ENCODE peak calls at places on chromosome 1, in four cellular contexts. T is mesendoderm, R is IMR-90, F is mesenchymal stem cell. M is an unnamed sample.

GRCh38 chr1:41661428-41662060 is 177.1 kb upstream of the EDN2 start:
- DNase-seq in F (no peak), R (no peak), T (no peak), M (peak; percentile 53)

GRCh38 chr1:244821134-244821533 is 14.3 kb upstream of the COX20 start:
- DNase-seq in T (peak; percentile 87), R (no peak), F (no peak), M (no peak)

GRCh38 chr1:50774759-50775351 is 185.2 kb downstream of the FAF1 start:
- DNase-seq in T (peak; percentile 64), F (peak; percentile 67), R (peak; percentile 74), M (no peak)

GRCh38 chr1:217067642-217068041 is 344.4 kb upstream of the ESRRG start:
- DNase-seq in F (no peak), R (no peak), T (no peak), M (no peak)

GRCh38 chr1:96536576-96536975 is 185.0 kb upstream of the PTBP2 start:
- DNase-seq in T (no peak), F (peak; percentile 36), R (no peak), M (no peak)

GRCh38 chr1:12525311-12526181 is 92.5 kb downstream of the DHRS3 start:
- DNase-seq in T (no peak), R (no peak), F (no peak), M (no peak)

GRCh38 chr1:90926971-90927370 is 94.9 kb downstream of the ZNF644 start:
- DNase-seq in R (no peak), T (peak; percentile 68), F (no peak), M (peak; percentile 15)

GRCh38 chr1:23751815-23752200 is 8.5 kb downstream of the ELOA start:
- DNase-seq in F (no peak), T (no peak), R (no peak), M (no peak)

GRCh38 chr1:23283660-23284602 is 60.2 kb downstream of the HNRNPR start:
- DNase-seq in T (no peak), R (peak; percentile 67), F (peak; percentile 54), M (no peak)

GRCh38 chr1:58818075-58818474 is 34.2 kb upstream of the JUN start:
- DNase-seq in R (peak; percentile 97), T (no peak), F (peak; percentile 38), M (no peak)

GRCh38 chr1:204714194-204714860 is 28.8 kb upstream of the LRRN2 start:
- DNase-seq in F (no peak), R (no peak), T (peak; percentile 37), M (no peak)

GRCh38 chr1:14924012-14924452 is 229.5 kb upstream of the TMEM51 start:
- DNase-seq in R (peak; percentile 71), F (peak; percentile 90), T (no peak), M (no peak)

GRCh38 chr1:246367046-246367445 is 140.0 kb downstream of the SMYD3 start:
- DNase-seq in F (peak; percentile 35), R (peak; percentile 53), T (no peak), M (no peak)

GRCh38 chr1:59107516-59107915 is 189.4 kb upstream of the FGGY start:
- DNase-seq in R (no peak), F (no peak), T (no peak), M (no peak)

GRCh38 chr1:119469741-119470140 is 37.3 kb upstream of the HSD3B1 start:
- DNase-seq in T (no peak), R (no peak), F (no peak), M (no peak)

GRCh38 chr1:30514945-30515344 is 208.4 kb downstream of the MATN1 start:
- DNase-seq in F (no peak), R (no peak), T (no peak), M (peak; percentile 38)

GRCh38 chr1:201481761-201482493 is 12.9 kb upstream of the PHLDA3 start:
- DNase-seq in F (peak; percentile 84), R (peak; percentile 73), T (peak; percentile 93), M (peak; percentile 96)

GRCh38 chr1:212675675-212676074 is 24.0 kb downstream of the BATF3 start:
- DNase-seq in F (no peak), R (no peak), T (no peak), M (no peak)

GRCh38 chr1:54837002-54837853 is 36.1 kb upstream of the TTC22 start:
- DNase-seq in F (no peak), T (no peak), R (no peak), M (no peak)

GRCh38 chr1:56424744-56425493 is 154.4 kb downstream of the PLPP3 start:
- DNase-seq in F (peak; percentile 75), T (peak; percentile 27), R (peak; percentile 71), M (no peak)

GRCh38 chr1:113434874-113435175 is 44.5 kb downstream of the MAGI3 start:
- DNase-seq in T (no peak), F (no peak), R (no peak), M (no peak)

GRCh38 chr1:93180723-93181613 is at the start of gene CCDC18:
- DNase-seq in F (peak; percentile 77), R (peak; percentile 44), T (peak; percentile 82), M (no peak)

GRCh38 chr1:232211149-232211548 is 418.8 kb downstream of the SIPA1L2 start:
- DNase-seq in F (no peak), R (no peak), T (peak; percentile 67), M (peak; percentile 75)

GRCh38 chr1:218346391-218347204 is 1.5 kb downstream of the TGFB2 start:
- DNase-seq in F (peak; percentile 61), T (peak; percentile 57), R (peak; percentile 37), M (no peak)

GRCh38 chr1:175508320-175509110 is 234.9 kb downstream of the TNR start:
- DNase-seq in F (peak; percentile 76), T (no peak), R (no peak), M (no peak)

GRCh38 chr1:22018583-22019559 is 17.4 kb downstream of the CELA3A start:
- DNase-seq in F (peak; percentile 90), T (no peak), R (peak; percentile 88), M (no peak)

GRCh38 chr1:97827887-97828286 is 92.9 kb downstream of the DPYD start:
- DNase-seq in T (peak; percentile 63), R (no peak), F (no peak), M (no peak)

GRCh38 chr1:33641099-33641830 is 168.8 kb downstream of the ZSCAN20 start:
- DNase-seq in R (peak; percentile 14), F (no peak), T (peak; percentile 60), M (peak; percentile 52)

GRCh38 chr1:2290171-2290578 is 62.1 kb downstream of the SKI start:
- DNase-seq in R (no peak), T (no peak), F (no peak), M (no peak)

GRCh38 chr1:6121651-6122370 is 58.3 kb downstream of the CHD5 start:
- DNase-seq in T (no peak), R (no peak), F (no peak), M (no peak)
- H2AK5ac ChIP-seq in T (no peak overlapping the region), R (no peak overlapping the region), F (no peak overlapping the region), M (no peak overlapping the region)

DNA sequence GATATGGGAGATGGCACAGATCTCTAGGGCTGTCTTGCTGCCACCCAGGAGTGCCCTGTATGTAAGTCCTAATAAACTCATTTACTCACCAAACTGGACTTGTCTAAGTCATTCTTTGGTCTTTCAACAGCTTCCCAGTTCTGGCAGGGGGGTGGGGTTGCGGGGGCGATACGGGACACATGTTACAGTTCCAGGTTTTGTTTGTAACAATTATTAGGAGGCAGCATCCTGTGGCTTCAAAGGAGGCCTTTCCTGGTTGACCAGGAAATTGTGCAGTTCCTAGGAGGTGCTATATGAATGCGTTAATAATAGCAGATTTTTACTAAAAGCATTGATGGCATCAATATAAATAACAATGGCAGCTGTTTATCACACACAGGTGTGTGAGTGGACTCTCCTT is 42.7 kb upstream of the TRIM45 start:
- DNase-seq in T (no peak), F (no peak), R (no peak), M (no peak)
- H2AK5ac ChIP-seq in T (no peak overlapping the region), F (peak overlapping the region; percentile 7), R (no peak overlapping the region), M (no peak overlapping the region)

DNA sequence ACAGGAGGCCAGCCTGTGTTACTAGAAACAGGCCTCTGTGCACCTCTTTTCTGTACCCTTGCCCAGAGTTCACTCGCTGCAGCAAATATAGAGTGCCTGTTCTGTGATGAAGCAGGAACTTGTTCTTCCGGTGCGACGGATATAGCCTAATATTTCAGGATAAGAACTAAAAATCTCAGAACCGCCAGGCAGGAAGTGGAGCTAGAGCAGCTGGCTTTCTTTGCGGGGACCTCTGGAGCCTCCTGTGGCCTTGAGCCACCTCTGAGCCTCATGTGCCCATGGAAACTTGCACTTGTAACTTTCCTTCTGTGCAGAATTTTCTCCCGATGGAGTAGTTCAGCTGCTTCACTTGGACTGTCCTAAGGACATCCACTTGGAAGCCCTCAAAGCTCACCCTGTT is 44.5 kb upstream of the VAMP3 start:
- DNase-seq in F (no peak), T (no peak), R (no peak), M (no peak)
- H2AK5ac ChIP-seq in F (no peak overlapping the region), T (no peak overlapping the region), R (no peak overlapping the region), M (no peak overlapping the region)

GRCh38 chr1:115545096-115545720 is 96.6 kb upstream of the VANGL1 start:
- DNase-seq in F (peak; percentile 10), T (no peak), R (no peak), M (no peak)
- H2AK5ac ChIP-seq in F (peak overlapping the region; percentile 89), T (no peak overlapping the region), R (peak overlapping the region; percentile 93), M (no peak overlapping the region)

DNA sequence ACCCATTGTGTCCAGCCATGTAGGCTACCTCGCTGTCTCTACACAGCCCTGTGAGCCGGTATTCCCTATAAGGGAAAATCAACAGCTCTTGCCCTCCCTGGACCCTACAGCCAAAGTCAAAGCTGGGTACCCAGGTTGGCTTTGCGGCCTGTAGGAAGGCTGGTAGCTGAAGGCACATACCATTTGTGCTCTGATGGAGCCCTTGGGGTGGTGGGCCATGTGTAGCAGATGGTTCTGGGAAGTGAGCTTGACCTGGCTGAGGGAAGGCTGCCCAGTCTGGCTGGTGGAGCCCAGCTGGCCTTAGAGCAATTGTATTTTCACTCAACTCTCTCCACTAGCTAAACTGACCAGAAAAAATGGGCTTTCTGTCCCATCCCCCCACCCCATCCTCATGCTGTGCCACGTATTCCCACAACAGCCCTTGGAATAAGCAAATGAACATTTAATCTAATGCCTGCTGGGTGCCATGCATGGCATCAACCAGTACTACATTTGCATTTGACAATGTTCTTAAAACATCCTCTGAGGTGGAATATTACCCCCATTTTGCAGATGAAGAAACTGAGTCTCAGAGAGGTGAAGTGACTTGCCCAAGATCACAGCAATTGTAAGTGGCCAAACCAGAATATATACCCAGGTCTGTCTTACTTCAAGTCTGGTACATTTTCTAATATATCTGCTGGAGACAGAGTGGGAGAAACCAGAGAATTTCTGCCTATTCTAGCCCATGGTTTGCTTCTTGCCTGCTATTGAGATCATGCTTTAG is 56.8 kb downstream of the NDUFS5 start:
- DNase-seq in T (no peak), R (no peak), F (no peak), M (no peak)
- H2AK5ac ChIP-seq in T (no peak overlapping the region), R (no peak overlapping the region), F (no peak overlapping the region), M (no peak overlapping the region)

GRCh38 chr1:183569801-183570200 is 20.5 kb downstream of the NCF2 start:
- DNase-seq in F (no peak), R (no peak), T (no peak), M (no peak)
- H2AK5ac ChIP-seq in F (no peak overlapping the region), R (no peak overlapping the region), T (no peak overlapping the region), M (no peak overlapping the region)

DNA sequence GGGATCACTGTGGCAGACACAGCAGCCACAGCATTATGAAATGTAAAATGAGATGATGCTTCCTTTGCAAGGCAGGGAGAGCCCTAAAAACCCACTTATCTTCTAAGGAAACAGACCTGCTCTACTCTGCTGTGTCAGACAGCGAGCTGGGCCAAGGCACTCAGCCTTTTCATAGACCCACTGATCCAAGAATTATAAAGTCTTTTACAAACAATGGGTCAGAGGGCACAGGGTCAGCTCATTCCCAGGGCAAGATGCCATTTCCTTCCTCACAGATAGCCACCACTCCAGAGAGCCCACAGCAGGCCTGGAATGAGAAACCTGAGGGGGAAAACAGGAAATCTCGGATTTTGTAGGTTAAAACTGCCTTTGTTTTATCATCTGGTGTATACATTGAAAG is 42.9 kb downstream of the CASQ2 start:
- DNase-seq in R (no peak), F (peak; percentile 18), T (no peak), M (no peak)
- H2AK5ac ChIP-seq in R (no peak overlapping the region), F (no peak overlapping the region), T (no peak overlapping the region), M (no peak overlapping the region)

M was measured in H1.